ENCODE peak calls at places on chromosomes 11 and 22, in eight cellular contexts. G is psoas muscle; U is neural progenitor cell; C is kidney; D is neuronal stem cell; W is sigmoid colon; H is CD4-positive, alpha-beta memory T cell; T is fibroblast of lung. P is an unnamed sample. For H3K4me1 and H3K9me3, the result is how much of the 10 kb centered on the place peaks cover.

GRCh38 chr11:28715726-28716125 is 607.5 kb downstream of the METTL15 start:
- DNase-seq in G (no peak), U (no peak), C (no peak), D (no peak), W (no peak), H (no peak), T (no peak), P (no peak)

GRCh38 chr11:61791737-61792309 is 576 bp downstream of the TMEM258 start:
- DNase-seq in G (peak), U (peak), C (peak), D (peak), W (peak), H (peak), T (peak), P (peak)

GRCh38 chr11:47314992-47315391 is 37.5 kb downstream of the MYBPC3 start:
- DNase-seq in G (no peak), U (no peak), C (no peak), D (no peak), W (no peak), H (no peak), T (no peak), P (no peak)

GRCh38 chr11:83191491-83191890 is 2.0 kb upstream of the ANKRD42 start:
- DNase-seq in G (no peak), U (no peak), C (no peak), D (no peak), W (no peak), H (no peak), T (no peak), P (no peak)

GRCh38 chr22:46764140-46764680 is 1.8 kb downstream of the TBC1D22A start:
- DNase-seq in G (no peak), U (no peak), C (no peak), D (no peak), W (no peak), H (no peak), T (no peak), P (no peak)

GRCh38 chr11:22169833-22170232 is 23.1 kb upstream of the ANO5 start:
- DNase-seq in G (no peak), U (no peak), C (no peak), D (no peak), W (no peak), H (no peak), T (no peak), P (no peak)

GRCh38 chr11:14449302-14449714 is 50.3 kb downstream of the COPB1 start:
- DNase-seq in G (no peak), U (no peak), C (no peak), D (no peak), W (no peak), H (no peak), T (peak), P (no peak)

GRCh38 chr11:76620471-76620870 is 50.1 kb downstream of the LRRC32 start:
- DNase-seq in G (no peak), U (no peak), C (no peak), D (no peak), W (no peak), H (no peak), T (peak), P (no peak)

GRCh38 chr11:27153136-27153535 is 112.5 kb downstream of the BBOX1 start:
- DNase-seq in G (no peak), U (no peak), C (no peak), D (no peak), W (no peak), H (no peak), T (no peak), P (no peak)

GRCh38 chr11:64192429-64192828 is 6.5 kb downstream of the STIP1 start:
- DNase-seq in G (no peak), U (no peak), C (no peak), D (no peak), W (no peak), H (no peak), T (no peak), P (no peak)

GRCh38 chr11:130179396-130180306 is 20.1 kb downstream of the ST14 start:
- DNase-seq in G (no peak), U (no peak), C (peak), D (no peak), W (no peak), H (no peak), T (no peak), P (no peak)

GRCh38 chr11:61080526-61080925 is 21.8 kb upstream of the CD5 start:
- DNase-seq in G (no peak), U (no peak), C (no peak), D (no peak), W (no peak), H (peak), T (no peak), P (no peak)

GRCh38 chr22:19607198-19608113 is 83.2 kb upstream of the CLDN5 start:
- DNase-seq in G (peak), U (no peak), C (no peak), D (no peak), W (no peak), H (peak), T (no peak), P (no peak)

GRCh38 chr11:6900327-6900999 is 8.2 kb upstream of the OR2D2 start:
- DNase-seq in G (no peak), U (no peak), C (no peak), D (no peak), W (no peak), H (no peak), T (no peak), P (no peak)

GRCh38 chr11:63837719-63838118 is 1.2 kb upstream of the MARK2 start:
- DNase-seq in G (no peak), U (no peak), C (peak), D (no peak), W (no peak), H (no peak), T (no peak), P (no peak)

GRCh38 chr11:72743321-72744221 is 8.6 kb downstream of the ARAP1 start:
- DNase-seq in G (peak), U (no peak), C (peak), D (no peak), W (no peak), H (no peak), T (no peak), P (no peak)

GRCh38 chr11:93740802-93741093 is 547 bp downstream of the TAF1D start:
- DNase-seq in G (peak), U (peak), C (peak), D (peak), W (peak), H (peak), T (peak), P (peak)

GRCh38 chr11:76369406-76369805 is 11.5 kb downstream of the THAP12 start:
- DNase-seq in G (no peak), U (no peak), C (no peak), D (no peak), W (no peak), H (no peak), T (no peak), P (no peak)

GRCh38 chr22:21760640-21761039 is 25.0 kb upstream of the YPEL1 start:
- DNase-seq in G (no peak), U (no peak), C (no peak), D (no peak), W (no peak), H (no peak), T (peak), P (no peak)

GRCh38 chr22:41600976-41601375 is 11.3 kb upstream of the PMM1 start:
- DNase-seq in G (no peak), U (no peak), C (peak), D (no peak), W (no peak), H (no peak), T (no peak), P (no peak)

GRCh38 chr11:32154275-32154674 is 63.4 kb downstream of the RCN1 start:
- DNase-seq in G (no peak), U (no peak), C (no peak), D (no peak), W (no peak), H (no peak), T (peak), P (no peak)

GRCh38 chr22:40588726-40589125 is 47.8 kb downstream of the MRTFA start:
- DNase-seq in G (no peak), U (no peak), C (no peak), D (no peak), W (no peak), H (no peak), T (peak), P (peak)

GRCh38 chr22:29205598-29206371 is at the start of gene EMID1:
- DNase-seq in G (no peak), U (peak), C (peak), D (peak), W (peak), H (no peak), T (no peak), P (no peak)

GRCh38 chr11:62439785-62440602 is 21.2 kb downstream of the SCGB1A1 start:
- DNase-seq in G (peak), U (no peak), C (no peak), D (no peak), W (peak), H (no peak), T (peak), P (no peak)

GRCh38 chr11:122723576-122723975 is 68.1 kb downstream of the UBASH3B start:
- DNase-seq in G (no peak), U (no peak), C (no peak), D (no peak), W (peak), H (no peak), T (no peak), P (no peak)

GRCh38 chr11:12189543-12190235 is 79.3 kb downstream of the MICAL2 start:
- DNase-seq in G (no peak), U (no peak), C (no peak), D (no peak), W (no peak), H (peak), T (no peak), P (peak)

GRCh38 chr11:26556582-26556981 is 15.5 kb downstream of the MUC15 start:
- DNase-seq in G (no peak), U (no peak), C (no peak), D (no peak), W (no peak), H (no peak), T (no peak), P (no peak)

GRCh38 chr11:96341237-96342130 is 1.5 kb downstream of the MAML2 start:
- DNase-seq in G (peak), U (peak), C (peak), D (peak), W (peak), H (peak), T (peak), P (no peak)

GRCh38 chr11:130726234-130726559 is 190.1 kb downstream of the SNX19 start:
- DNase-seq in G (peak), U (no peak), C (no peak), D (no peak), W (peak), H (no peak), T (peak), P (no peak)

GRCh38 chr22:23898006-23898974 is 4.1 kb downstream of the MIF start:
- DNase-seq in G (no peak), U (no peak), C (no peak), D (no peak), W (no peak), H (no peak), T (no peak), P (no peak)

GRCh38 chr11:113521737-113522517 is 46.7 kb upstream of the DRD2 start:
- DNase-seq in G (no peak), U (no peak), C (no peak), D (no peak), W (no peak), H (no peak), T (no peak), P (no peak)

GRCh38 chr11:113529606-113530005 is 54.4 kb upstream of the DRD2 start:
- DNase-seq in G (no peak), U (no peak), C (no peak), D (no peak), W (no peak), H (peak), T (no peak), P (no peak)

GRCh38 chr11:113528982-113529381 is 53.8 kb upstream of the DRD2 start:
- DNase-seq in G (no peak), U (no peak), C (no peak), D (no peak), W (no peak), H (no peak), T (no peak), P (no peak)

GRCh38 chr11:113531078-113531477 is 55.9 kb upstream of the DRD2 start:
- DNase-seq in G (no peak), U (no peak), C (no peak), D (no peak), W (no peak), H (no peak), T (no peak), P (no peak)

GRCh38 chr11:113526521-113526920 is 51.3 kb upstream of the DRD2 start:
- DNase-seq in G (no peak), U (no peak), C (no peak), D (no peak), W (no peak), H (no peak), T (no peak), P (no peak)
- H3K4me3 ChIP-seq in G (no peak), U (no peak), C (no peak), D (no peak), W (no peak), H (no peak), T (no peak), P (no peak)

DNA sequence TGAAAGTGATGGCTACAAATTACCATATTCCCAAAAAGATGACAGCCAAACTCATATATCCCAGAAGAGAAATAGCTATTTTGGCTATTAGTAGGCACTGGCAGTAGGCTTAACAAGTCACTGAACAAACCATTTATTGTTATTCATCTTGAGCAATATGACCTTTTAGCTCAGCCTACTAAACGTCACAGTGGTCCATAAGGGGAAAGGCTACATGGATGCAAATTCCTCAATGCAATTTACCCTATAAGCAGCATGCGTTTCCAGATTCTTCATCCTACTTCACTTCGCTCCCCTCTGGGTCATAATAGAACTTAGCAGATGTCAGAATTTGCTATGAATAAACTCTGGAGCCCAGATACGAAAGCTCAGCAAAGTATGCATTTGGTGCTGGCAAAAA is 114.0 kb downstream of the SIK3 start:
- DNase-seq in G (no peak), U (no peak), C (no peak), D (no peak), W (no peak), H (no peak), T (peak), P (no peak)
- H3K4me1 ChIP-seq in G (half or more), U (under half), C (under half), D (under half), W (under half), H (under half), T (under half), P (under half)

GRCh38 chr11:57283231-57283990 is 41.3 kb downstream of the TNKS1BP1 start:
- DNase-seq in G (no peak), U (no peak), C (no peak), D (no peak), W (no peak), H (no peak), T (no peak), P (no peak)

GRCh38 chr11:57290288-57290687 is 34.5 kb downstream of the TNKS1BP1 start:
- DNase-seq in G (no peak), U (no peak), C (no peak), D (no peak), W (no peak), H (no peak), T (peak), P (no peak)

GRCh38 chr11:57288771-57289579 is 35.8 kb downstream of the TNKS1BP1 start:
- DNase-seq in G (no peak), U (peak), C (no peak), D (no peak), W (no peak), H (no peak), T (peak), P (no peak)

DNA sequence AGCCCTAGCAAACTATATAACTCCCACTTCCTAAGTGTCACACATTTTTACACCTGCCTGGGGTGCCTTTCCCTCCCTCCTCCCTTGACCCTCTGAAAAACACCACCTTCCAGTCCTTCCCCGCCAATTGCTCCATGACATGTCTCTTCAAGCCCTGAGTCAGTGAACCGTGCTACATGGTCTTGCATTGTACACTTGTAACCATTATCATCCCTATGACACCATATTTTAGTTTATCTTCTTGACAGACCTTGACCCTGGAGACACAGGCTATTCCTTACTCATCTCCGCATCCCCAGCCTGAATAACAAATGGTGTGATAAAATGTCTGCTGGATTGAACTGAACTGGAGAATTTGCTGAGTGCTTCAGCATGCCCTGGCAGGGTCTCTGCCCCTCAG is 36.9 kb downstream of the TNKS1BP1 start:
- DNase-seq in G (no peak), U (no peak), C (no peak), D (no peak), W (no peak), H (no peak), T (no peak), P (no peak)
- H3K9me3 ChIP-seq in G (under half), U (under half), C (under half), D (under half), W (under half), H (under half), T (under half), P (under half)

DNA sequence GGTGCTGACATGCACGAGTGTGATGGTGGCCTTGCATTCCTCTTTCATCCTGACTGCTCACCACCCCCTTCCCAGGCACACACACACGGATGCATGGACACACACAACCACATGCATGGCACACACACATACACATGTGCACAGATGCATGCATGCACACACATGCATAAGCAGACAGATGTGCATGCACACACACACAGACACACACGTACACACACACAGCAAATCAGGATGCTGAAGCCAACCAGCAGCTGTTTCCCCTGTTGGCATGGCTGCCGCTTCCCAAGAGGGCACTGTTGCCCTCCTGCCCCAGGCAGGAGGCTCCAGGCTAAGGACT is 15.3 kb downstream of the OSBPL5 start:
- DNase-seq in G (no peak), U (no peak), C (no peak), D (no peak), W (no peak), H (no peak), T (no peak), P (no peak)
- H3K4me3 ChIP-seq in G (no peak), U (no peak), C (no peak), D (peak), W (no peak), H (no peak), T (no peak), P (no peak)

P was measured in RWPE2.